ENCODE peak calls at places on chromosome 12, in nine cellular contexts. N is body of pancreas, S is transverse colon, H is A549, X is GM12892, F is right lobe of liver, W is adrenal gland, U is heart left ventricle, G is IMR-90. E is an unnamed sample.

GRCh38 chr12:126069549-126070165 is 1004.4 kb downstream of the AACS start:
- DNase-seq in H (peak; percentile 68), W (peak; percentile 20), F (peak; percentile 44), G (peak; percentile 13), U (no peak), S (peak; percentile 18), N (peak; percentile 65), X (no peak), E (no peak)

GRCh38 chr12:22855456-22855855 is 230.5 kb downstream of the ETNK1 start:
- DNase-seq in U (no peak), H (no peak), X (no peak), F (no peak), W (no peak), S (no peak), N (no peak), G (no peak), E (no peak)

GRCh38 chr12:132606927-132607326 is 3.5 kb downstream of the LRCOL1 start:
- DNase-seq in W (no peak), H (no peak), S (no peak), G (no peak), F (no peak), N (no peak), X (no peak), U (no peak), E (peak; percentile 64)

GRCh38 chr12:87253157-87253556 is 776.0 kb downstream of the C12orf50 start:
- DNase-seq in N (peak; percentile 8), H (peak; percentile 18), S (no peak), U (no peak), G (no peak), X (no peak), F (peak; percentile 32), W (no peak), E (no peak)

GRCh38 chr12:96034631-96035282 is 630 bp downstream of the LTA4H start:
- DNase-seq in G (peak; percentile 37), N (no peak), W (no peak), S (peak; percentile 40), X (no peak), H (no peak), U (no peak), F (peak; percentile 31), E (no peak)

GRCh38 chr12:9736931-9737705 is 4.2 kb upstream of the CLECL1 start:
- DNase-seq in N (no peak), U (no peak), H (no peak), F (no peak), X (no peak), S (no peak), W (no peak), G (no peak), E (no peak)

GRCh38 chr12:15997910-15998309 is 86.8 kb downstream of the DERA start:
- DNase-seq in H (no peak), X (no peak), N (no peak), G (no peak), F (no peak), U (no peak), S (no peak), W (no peak), E (no peak)

GRCh38 chr12:50055831-50056628 is 1.4 kb upstream of the ASIC1 start:
- DNase-seq in N (peak; percentile 47), S (peak; percentile 44), W (no peak), X (peak; percentile 71), F (no peak), H (peak; percentile 59), G (peak; percentile 46), U (no peak), E (peak; percentile 80)

GRCh38 chr12:24494401-24494800 is 454.5 kb downstream of the BCAT1 start:
- DNase-seq in G (peak; percentile 27), U (no peak), H (no peak), W (no peak), X (no peak), S (no peak), F (no peak), N (no peak), E (no peak)

GRCh38 chr12:32025906-32026305 is 66.7 kb downstream of the RESF1 start:
- DNase-seq in N (no peak), U (no peak), F (no peak), S (peak; percentile 10), W (no peak), G (no peak), X (no peak), H (no peak), E (no peak)

GRCh38 chr12:46676797-46677520 is 148.8 kb downstream of the SLC38A4 start:
- DNase-seq in F (no peak), H (no peak), X (no peak), N (no peak), G (no peak), S (peak; percentile 32), U (no peak), W (no peak), E (no peak)

GRCh38 chr12:111314949-111315539 is 53.9 kb downstream of the PHETA1 start:
- DNase-seq in G (no peak), H (no peak), X (no peak), F (no peak), N (peak; percentile 52), S (no peak), U (no peak), W (peak; percentile 46), E (no peak)
- TF ChIP-seq POLR2A in G (no peak), H (no peak), X (no peak), F (no peak), N (no peak), S (no peak), U (no peak), W (no peak), E (no peak)

DNA sequence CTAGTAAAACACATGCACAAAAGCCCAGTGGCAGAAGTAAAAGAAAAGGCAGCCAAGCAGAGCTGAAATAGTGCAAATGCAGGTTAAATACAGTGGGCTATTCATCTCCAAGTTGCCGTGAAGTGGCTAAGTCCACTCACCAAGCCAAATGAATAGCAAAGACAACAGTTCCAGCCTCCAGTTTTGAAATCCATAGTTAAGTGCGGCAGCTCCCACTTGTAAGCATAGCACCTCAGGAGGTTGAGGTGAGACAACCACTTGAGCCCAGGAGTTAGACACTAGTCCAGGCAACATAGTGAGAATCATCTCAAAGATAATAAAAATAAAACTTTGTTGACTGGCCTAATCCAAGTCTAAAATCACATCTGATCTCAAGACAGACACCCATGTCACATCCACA is 9.8 kb upstream of the PHLDA1 start:
- DNase-seq in X (no peak), S (no peak), G (no peak), W (no peak), U (no peak), N (no peak), H (no peak), F (no peak), E (peak; percentile 60)
- TF ChIP-seq POLR2A in X (no peak), S (no peak), G (no peak), W (no peak), U (no peak), N (no peak), H (no peak), F (no peak), E (no peak)

GRCh38 chr12:123367511-123367910 is 2.9 kb upstream of the SBNO1 start:
- DNase-seq in S (no peak), W (peak; percentile 14), N (no peak), H (peak; percentile 36), F (no peak), U (no peak), X (no peak), G (no peak), E (no peak)

GRCh38 chr12:123364532-123365140 is at the start of gene SBNO1:
- DNase-seq in G (peak; percentile 85), N (peak; percentile 94), U (peak; percentile 93), H (peak; percentile 94), W (peak; percentile 93), X (peak; percentile 74), F (peak; percentile 93), S (peak; percentile 92), E (peak; percentile 86)

GRCh38 chr12:123365141-123365917 is 682 bp upstream of the SBNO1 start:
- DNase-seq in S (peak; percentile 99), U (peak; percentile 99), W (peak; percentile 99), G (peak; percentile 98), X (peak; percentile 92), F (peak; percentile 98), H (peak; percentile 100), N (peak; percentile 99), E (peak; percentile 99)

GRCh38 chr12:123363385-123363742 is 1.3 kb downstream of the SBNO1 start:
- DNase-seq in F (no peak), G (peak; percentile 7), X (peak; percentile 14), W (no peak), N (no peak), U (no peak), H (no peak), S (no peak), E (no peak)

DNA sequence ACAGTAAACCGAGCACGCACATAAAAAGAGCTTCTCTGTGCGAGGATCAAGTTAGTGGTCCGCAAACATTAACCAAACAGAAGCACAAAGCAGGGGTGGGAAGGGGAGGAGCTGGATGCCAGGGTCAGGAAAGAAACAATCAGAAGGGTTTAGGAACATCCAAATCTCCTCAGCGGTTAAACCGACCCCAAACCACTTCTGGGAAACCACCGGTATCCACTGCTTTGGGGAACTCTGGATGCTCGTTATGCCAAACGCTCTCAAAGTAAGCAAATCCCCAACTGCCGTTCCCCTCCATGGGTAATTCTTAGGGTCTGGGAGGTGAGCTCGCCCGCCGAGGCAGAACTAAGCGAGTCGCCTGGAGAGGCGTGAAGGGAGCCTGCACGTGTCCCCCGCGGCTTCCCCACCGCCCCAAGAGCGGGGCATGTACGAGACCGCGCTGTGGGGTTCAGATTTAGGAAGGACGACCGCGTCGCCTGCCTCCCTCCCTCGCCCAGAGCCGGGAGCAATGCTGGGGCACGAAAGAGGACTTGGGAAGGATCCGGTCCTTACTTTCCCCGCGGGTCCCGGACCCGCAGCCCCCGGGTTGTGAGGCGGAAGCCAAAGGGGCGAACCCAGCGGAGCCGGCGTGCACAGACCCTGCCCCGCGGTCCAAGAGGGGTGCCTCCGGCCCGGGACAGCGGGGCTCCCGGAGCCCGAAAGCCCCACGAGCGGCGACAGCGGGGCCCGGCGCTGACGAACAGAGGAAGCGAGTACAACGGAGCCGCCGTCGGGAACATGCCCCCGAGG is 710 bp downstream of the SBNO1 start:
- DNase-seq in U (peak; percentile 43), X (peak; percentile 27), H (peak; percentile 52), S (peak; percentile 21), F (peak; percentile 38), W (no peak), G (no peak), N (peak; percentile 8), E (peak; percentile 90)
- TF ChIP-seq POLR2A in U (no peak), X (no peak), H (no peak), S (no peak), F (no peak), W (peak; percentile 29), G (no peak), N (no peak), E (no peak)

GRCh38 chr12:752673-753400 is 458 bp downstream of the WNK1 start:
- DNase-seq in S (peak; percentile 69), G (peak; percentile 21), W (peak; percentile 55), F (peak; percentile 74), U (peak; percentile 75), X (peak; percentile 34), H (peak; percentile 66), N (peak; percentile 65), E (peak; percentile 93)

GRCh38 chr12:754238-754816 is 1.9 kb downstream of the WNK1 start:
- DNase-seq in U (peak; percentile 36), H (peak; percentile 41), W (no peak), N (peak; percentile 32), S (no peak), F (peak; percentile 37), G (no peak), X (no peak), E (peak; percentile 67)

GRCh38 chr12:751828-752672 is at the start of gene WNK1:
- DNase-seq in H (peak; percentile 99), G (peak; percentile 99), U (peak; percentile 98), W (peak; percentile 97), N (peak; percentile 98), X (peak; percentile 86), F (peak; percentile 97), S (peak; percentile 97), E (peak; percentile 99)

GRCh38 chr12:754871-755562 is 2.6 kb downstream of the WNK1 start:
- DNase-seq in S (no peak), U (no peak), N (peak; percentile 9), G (peak; percentile 81), H (peak; percentile 77), W (no peak), X (peak; percentile 21), F (no peak), E (no peak)

GRCh38 chr12:753401-754237 is 1.2 kb downstream of the WNK1 start:
- DNase-seq in S (peak; percentile 63), H (peak; percentile 54), W (peak; percentile 59), G (no peak), F (peak; percentile 65), X (peak; percentile 34), N (peak; percentile 53), U (peak; percentile 61), E (peak; percentile 61)
- TF ChIP-seq POLR2A in S (peak; percentile 18), H (no peak), W (peak; percentile 40), G (no peak), F (no peak), X (no peak), N (peak; percentile 21), U (no peak), E (no peak)